ENCODE peak calls at places on chromosome 11, in nine cellular contexts. N is stomach, X is epithelial cell of esophagus, R is kidney, J is osteoblast, W is uterus, G is left lung, M is GM06990, I is cardiac fibroblast. S is an unnamed sample.

GRCh38 chr11:117970400-117971024 is 15.7 kb upstream of the IL10RA start:
- DNase-seq in N (no peak), X (peak; percentile 62), R (no peak), J (no peak), W (no peak), G (no peak), M (no peak), I (no peak), S (no peak)

GRCh38 chr11:19727246-19727645 is 14.6 kb downstream of the NAV2 start:
- DNase-seq in N (no peak), X (no peak), R (no peak), J (no peak), W (peak; percentile 52), G (no peak), M (no peak), I (peak; percentile 75), S (no peak)

GRCh38 chr11:73288873-73289707 is 17.0 kb downstream of the P2RY6 start:
- DNase-seq in N (peak; percentile 65), X (peak; percentile 76), R (peak; percentile 92), J (peak; percentile 97), W (peak; percentile 62), G (peak; percentile 92), M (peak; percentile 78), I (peak; percentile 88), S (peak; percentile 42)

GRCh38 chr11:12288212-12288933 is 89.0 kb upstream of the PARVA start:
- DNase-seq in N (peak; percentile 75), X (peak; percentile 86), R (peak; percentile 92), J (peak; percentile 96), W (peak; percentile 81), G (no peak), M (no peak), I (peak; percentile 97), S (peak; percentile 44)

GRCh38 chr11:79362358-79362757 is 78.5 kb downstream of the TENM4 start:
- DNase-seq in N (no peak), X (no peak), R (no peak), J (no peak), W (no peak), G (no peak), M (no peak), I (no peak), S (no peak)

GRCh38 chr11:44611687-44612437 is 46.4 kb downstream of the CD82 start:
- DNase-seq in N (no peak), X (no peak), R (no peak), J (peak; percentile 62), W (no peak), G (no peak), M (peak; percentile 71), I (no peak), S (no peak)

GRCh38 chr11:73388241-73389133 is 12.3 kb downstream of the RELT start:
- DNase-seq in N (peak; percentile 34), X (peak; percentile 82), R (peak; percentile 79), J (peak; percentile 77), W (no peak), G (peak; percentile 94), M (no peak), I (no peak), S (no peak)

GRCh38 chr11:131530411-131530810 is 160.0 kb downstream of the NTM start:
- DNase-seq in N (no peak), X (no peak), R (no peak), J (no peak), W (no peak), G (no peak), M (no peak), I (no peak), S (no peak)

GRCh38 chr11:72491001-72491400 is 56.7 kb upstream of the CLPB start:
- DNase-seq in N (no peak), X (no peak), R (no peak), J (peak; percentile 80), W (no peak), G (no peak), M (no peak), I (peak; percentile 36), S (no peak)

GRCh38 chr11:2217211-2218081 is 45.8 kb upstream of the TH start:
- DNase-seq in N (no peak), X (no peak), R (no peak), J (peak; percentile 36), W (peak; percentile 12), G (peak; percentile 73), M (no peak), I (no peak), S (no peak)

GRCh38 chr11:125564357-125564756 is 4.9 kb upstream of the EI24 start:
- DNase-seq in N (peak; percentile 43), X (no peak), R (no peak), J (no peak), W (no peak), G (no peak), M (no peak), I (no peak), S (no peak)

GRCh38 chr11:63869686-63870085 is 30.8 kb downstream of the MARK2 start:
- DNase-seq in N (no peak), X (no peak), R (no peak), J (no peak), W (no peak), G (no peak), M (no peak), I (no peak), S (no peak)

DNA sequence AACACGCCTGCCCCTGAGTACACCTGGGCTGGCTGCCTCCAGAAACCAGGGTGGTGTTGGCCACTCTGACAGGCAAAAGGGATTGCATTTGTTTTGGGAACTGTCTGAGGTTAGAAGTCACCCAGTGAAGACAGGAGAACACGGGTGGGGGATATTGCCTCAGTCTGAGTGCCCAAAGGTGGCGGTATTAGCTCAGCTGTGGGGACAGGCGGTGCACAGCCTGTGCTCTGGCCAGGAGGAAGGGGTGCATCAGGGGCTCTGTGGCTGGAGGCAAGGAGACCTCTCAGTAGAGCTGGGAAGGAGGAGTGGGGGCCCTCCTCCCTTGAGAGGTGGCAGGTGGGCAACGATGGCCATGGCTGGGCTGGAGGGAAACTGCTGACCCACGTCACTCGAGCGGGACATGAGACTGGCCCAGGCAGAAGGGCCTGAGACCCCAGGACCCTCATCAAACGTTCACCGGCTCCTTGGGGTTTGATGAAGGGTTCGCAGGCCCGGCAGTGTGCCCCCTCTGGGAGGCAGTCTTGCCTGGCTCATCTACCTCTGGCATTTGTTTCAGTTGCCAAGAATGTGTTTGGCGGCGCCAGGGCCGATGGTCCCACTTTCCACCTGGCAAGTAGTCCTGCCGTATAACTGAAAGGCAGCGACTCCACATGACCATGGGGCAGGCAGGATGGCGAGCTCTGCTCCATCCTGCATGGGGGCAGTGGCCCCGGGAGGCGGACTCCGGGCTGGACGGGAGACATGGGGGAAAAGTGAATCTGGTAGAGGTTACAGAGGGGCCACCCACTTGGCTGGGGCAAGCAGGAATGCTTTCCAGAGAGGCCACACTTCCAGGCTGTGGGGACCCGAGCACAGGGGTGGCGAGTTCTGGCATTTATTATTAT is 52.8 kb upstream of the SMIM38 start:
- DNase-seq in N (no peak), X (no peak), R (peak; percentile 58), J (no peak), W (no peak), G (peak; percentile 70), M (no peak), I (no peak), S (no peak)
- TF ChIP-seq CTCF in N (no peak), X (no peak), R (no peak), J (peak; percentile 19), W (no peak), G (no peak), M (peak; percentile 21), I (no peak), S (peak; percentile 2)

GRCh38 chr11:15707194-15707593 is 592.5 kb downstream of the INSC start:
- DNase-seq in N (no peak), X (no peak), R (no peak), J (no peak), W (no peak), G (no peak), M (no peak), I (no peak), S (no peak)

GRCh38 chr11:15714641-15715399 is 600.1 kb downstream of the INSC start:
- DNase-seq in N (no peak), X (no peak), R (no peak), J (no peak), W (no peak), G (no peak), M (no peak), I (no peak), S (no peak)

GRCh38 chr11:15710593-15711260 is 596.0 kb downstream of the INSC start:
- DNase-seq in N (no peak), X (no peak), R (no peak), J (no peak), W (no peak), G (no peak), M (no peak), I (no peak), S (no peak)

GRCh38 chr11:15707971-15708370 is 593.2 kb downstream of the INSC start:
- DNase-seq in N (peak; percentile 72), X (peak; percentile 16), R (peak; percentile 89), J (no peak), W (peak; percentile 24), G (no peak), M (no peak), I (peak; percentile 7), S (peak; percentile 22)

GRCh38 chr11:15711311-15711710 is 596.6 kb downstream of the INSC start:
- DNase-seq in N (no peak), X (no peak), R (no peak), J (no peak), W (no peak), G (no peak), M (no peak), I (no peak), S (no peak)
- H3K4me3 ChIP-seq in N (no peak overlapping the region), X (no peak overlapping the region), R (no peak overlapping the region), J (no peak overlapping the region), W (no peak overlapping the region), G (no peak overlapping the region), M (no peak overlapping the region), I (no peak overlapping the region), S (no peak overlapping the region)

GRCh38 chr11:100827934-100828661 is 141.0 kb downstream of the ARHGAP42 start:
- DNase-seq in N (no peak), X (peak; percentile 74), R (no peak), J (no peak), W (no peak), G (no peak), M (peak; percentile 11), I (peak; percentile 68), S (no peak)
- TF ChIP-seq CTCF in N (no peak), X (peak; percentile 5), R (peak; percentile 13), J (peak; percentile 21), W (no peak), G (no peak), M (peak; percentile 43), I (peak; percentile 26), S (peak; percentile 64)

GRCh38 chr11:15845261-15845660 is 511.1 kb downstream of the SOX6 start:
- DNase-seq in N (no peak), X (no peak), R (no peak), J (no peak), W (no peak), G (no peak), M (no peak), I (no peak), S (no peak)

GRCh38 chr11:15842345-15842744 is 514.0 kb downstream of the SOX6 start:
- DNase-seq in N (no peak), X (no peak), R (no peak), J (peak; percentile 51), W (no peak), G (no peak), M (no peak), I (no peak), S (no peak)

GRCh38 chr11:15839061-15839460 is 517.3 kb downstream of the SOX6 start:
- DNase-seq in N (no peak), X (no peak), R (no peak), J (no peak), W (no peak), G (no peak), M (no peak), I (no peak), S (no peak)

GRCh38 chr11:15843309-15843857 is 513.0 kb downstream of the SOX6 start:
- DNase-seq in N (peak; percentile 27), X (no peak), R (no peak), J (no peak), W (no peak), G (no peak), M (no peak), I (no peak), S (no peak)

GRCh38 chr11:15841898-15842297 is 514.4 kb downstream of the SOX6 start:
- DNase-seq in N (no peak), X (peak; percentile 57), R (no peak), J (no peak), W (no peak), G (no peak), M (no peak), I (no peak), S (no peak)
- H3K4me3 ChIP-seq in N (no peak overlapping the region), X (no peak overlapping the region), R (no peak overlapping the region), J (no peak overlapping the region), W (no peak overlapping the region), G (no peak overlapping the region), M (no peak overlapping the region), I (no peak overlapping the region), S (no peak overlapping the region)

S was measured in epithelial cell of proximal tubule.